ENCODE peak calls at places on chromosome 19, in eight cellular contexts. I, H, C, K, F, N, W and X are unnamed samples.

GRCh38 chr19:45901432-45901903 is 945 bp downstream of the MYPOP start:
- DNase-seq in H (no peak), F (peak; percentile 27), I (peak; percentile 29), W (peak; percentile 42), K (no peak), C (peak; percentile 81), N (peak; percentile 53), X (peak; percentile 73)

GRCh38 chr19:29509456-29509855 is 16.3 kb upstream of the VSTM2B start:
- DNase-seq in W (no peak), F (no peak), I (no peak), N (no peak), K (no peak), C (no peak), H (no peak), X (no peak)

GRCh38 chr19:6842871-6843607 is 44.3 kb upstream of the ADGRE1 start:
- DNase-seq in W (no peak), H (no peak), I (no peak), C (no peak), N (no peak), K (no peak), F (no peak), X (no peak)

GRCh38 chr19:49338691-49339363 is 3.6 kb downstream of the CD37 start:
- DNase-seq in I (no peak), N (no peak), K (no peak), F (no peak), C (peak; percentile 99), W (no peak), H (no peak), X (peak; percentile 99)

GRCh38 chr19:2097330-2098327 is 914 bp downstream of the IZUMO4 start:
- DNase-seq in K (no peak), I (no peak), F (peak; percentile 51), H (peak; percentile 23), C (no peak), W (no peak), N (peak; percentile 53), X (no peak)

GRCh38 chr19:36719687-36720556 is 32.5 kb downstream of the ZNF567 start:
- DNase-seq in F (no peak), K (no peak), N (peak; percentile 0), W (no peak), H (no peak), C (no peak), I (no peak), X (no peak)

GRCh38 chr19:45087531-45087930 is 5.4 kb upstream of the PPP1R37 start:
- DNase-seq in N (no peak), W (no peak), F (peak; percentile 63), C (no peak), I (no peak), H (no peak), K (no peak), X (no peak)

GRCh38 chr19:40219721-40220276 is 1.6 kb upstream of the TTC9B start:
- DNase-seq in N (no peak), I (no peak), C (no peak), F (no peak), K (no peak), H (peak; percentile 35), W (peak; percentile 76), X (no peak)

GRCh38 chr19:9857920-9858746 is 23.0 kb downstream of the PIN1 start:
- DNase-seq in H (no peak), C (peak; percentile 45), N (no peak), W (no peak), I (no peak), F (peak; percentile 36), K (no peak), X (no peak)

GRCh38 chr19:35318679-35319448 is 10.1 kb upstream of the CD22 start:
- DNase-seq in N (no peak), F (no peak), C (no peak), I (no peak), H (no peak), K (no peak), W (peak; percentile 71), X (no peak)

GRCh38 chr19:53994811-53995210 is 3.4 kb downstream of the CACNG6 start:
- DNase-seq in C (no peak), I (no peak), H (no peak), N (no peak), K (no peak), W (peak; percentile 32), F (no peak), X (no peak)

GRCh38 chr19:37007587-37008220 is 70.5 kb upstream of the ZNF420 start:
- DNase-seq in W (no peak), H (peak; percentile 83), C (no peak), K (peak; percentile 12), I (peak; percentile 7), N (no peak), F (peak; percentile 14), X (no peak)

GRCh38 chr19:3627351-3627723 is 747 bp upstream of the CACTIN start:
- DNase-seq in C (no peak), W (no peak), I (no peak), F (no peak), H (no peak), N (no peak), K (no peak), X (no peak)

GRCh38 chr19:33064778-33065550 is at the start of gene RHPN2:
- DNase-seq in K (peak; percentile 50), N (peak; percentile 58), F (peak; percentile 48), H (peak; percentile 38), I (peak; percentile 58), W (peak; percentile 45), C (peak; percentile 97), X (peak; percentile 92)

GRCh38 chr19:51318687-51319675 is 7.5 kb downstream of the IGLON5 start:
- DNase-seq in W (no peak), F (no peak), C (peak; percentile 68), H (no peak), I (no peak), K (peak; percentile 94), N (no peak), X (peak; percentile 77)

GRCh38 chr19:2634960-2635359 is 67.5 kb downstream of the GNG7 start:
- DNase-seq in I (no peak), F (no peak), H (no peak), K (no peak), C (peak; percentile 35), W (no peak), N (no peak), X (no peak)

GRCh38 chr19:11581740-11582139 is 4.3 kb upstream of the ACP5 start:
- DNase-seq in F (peak; percentile 49), K (no peak), N (no peak), W (peak; percentile 52), H (no peak), C (no peak), I (no peak), X (no peak)

GRCh38 chr19:51607920-51608562 is 22.2 kb downstream of the SIGLEC5 start:
- DNase-seq in F (peak; percentile 76), N (no peak), H (no peak), K (peak; percentile 54), W (peak; percentile 70), I (peak; percentile 67), C (peak; percentile 73), X (peak; percentile 97)

GRCh38 chr19:16660763-16661479 is at the start of gene TMEM38A:
- DNase-seq in H (no peak), C (peak; percentile 84), I (peak; percentile 16), N (peak; percentile 45), W (no peak), K (no peak), F (peak; percentile 37), X (peak; percentile 75)

GRCh38 chr19:33394006-33394722 is 20.7 kb downstream of the CEBPG start:
- DNase-seq in N (no peak), H (no peak), K (no peak), W (peak; percentile 69), C (peak; percentile 58), F (no peak), I (no peak), X (no peak)

GRCh38 chr19:3668331-3669133 is 31.7 kb downstream of the PIP5K1C start:
- DNase-seq in W (peak; percentile 39), N (no peak), K (no peak), F (no peak), C (no peak), H (no peak), I (no peak), X (no peak)

GRCh38 chr19:6259312-6259861 is 20.4 kb downstream of the MLLT1 start:
- DNase-seq in K (peak; percentile 60), I (no peak), W (peak; percentile 75), N (no peak), H (no peak), C (no peak), F (no peak), X (no peak)

GRCh38 chr19:17681505-17682125 is 6.5 kb downstream of the UNC13A start:
- DNase-seq in W (peak; percentile 56), F (peak; percentile 54), K (no peak), C (peak; percentile 92), N (no peak), H (no peak), I (peak; percentile 23), X (peak; percentile 89)

GRCh38 chr19:38583985-38584305 is 33.8 kb downstream of the MAP4K1 start:
- DNase-seq in F (no peak), N (no peak), W (no peak), C (peak; percentile 31), H (no peak), I (no peak), K (no peak), X (no peak)

GRCh38 chr19:51093510-51094345 is 11.0 kb upstream of the KLK14 start:
- DNase-seq in I (no peak), N (no peak), W (no peak), K (no peak), F (no peak), H (no peak), C (peak; percentile 58), X (no peak)

GRCh38 chr19:52527954-52528326 is 472 bp downstream of the ZNF808 start:
- DNase-seq in F (no peak), K (peak; percentile 6), N (peak; percentile 27), C (peak; percentile 68), W (no peak), H (no peak), I (no peak), X (peak; percentile 64)

GRCh38 chr19:19348266-19348665 is 27.6 kb downstream of the MAU2 start:
- DNase-seq in H (no peak), C (peak; percentile 34), W (no peak), N (no peak), F (no peak), K (no peak), I (no peak), X (no peak)

GRCh38 chr19:6373813-6374108 is 1.2 kb downstream of the ALKBH7 start:
- DNase-seq in C (no peak), K (no peak), I (no peak), H (no peak), F (no peak), N (no peak), W (no peak), X (no peak)

GRCh38 chr19:52748336-52748950 is 13.6 kb upstream of the ZNF611 start:
- DNase-seq in I (no peak), F (no peak), C (peak; percentile 50), K (peak; percentile 22), W (peak; percentile 57), N (peak; percentile 2), H (peak; percentile 30), X (no peak)

GRCh38 chr19:35266904-35267817 is 1.6 kb upstream of the USF2 start:
- DNase-seq in F (peak; percentile 34), W (peak; percentile 10), H (no peak), I (peak; percentile 29), N (peak; percentile 54), C (peak; percentile 81), K (peak; percentile 27), X (peak; percentile 76)

GRCh38 chr19:10961763-10962536 is 1.1 kb downstream of the SMARCA4 start:
- DNase-seq in I (no peak), C (no peak), H (no peak), K (no peak), F (no peak), W (peak; percentile 12), N (peak; percentile 27), X (no peak)

GRCh38 chr19:46596008-46596407 is 5.1 kb upstream of the CALM3 start:
- DNase-seq in F (no peak), C (no peak), K (no peak), W (no peak), N (no peak), H (no peak), I (no peak), X (peak; percentile 1)

GRCh38 chr19:18348171-18348570 is 7.8 kb downstream of the PGPEP1 start:
- DNase-seq in I (no peak), C (no peak), K (no peak), F (no peak), W (no peak), N (no peak), H (no peak), X (no peak)

GRCh38 chr19:5918463-5919079 is 4.5 kb downstream of the CAPS start:
- DNase-seq in C (no peak), W (no peak), I (no peak), N (no peak), K (no peak), H (no peak), F (no peak), X (no peak)